ENCODE peak calls at places on chromosome 10, in four cellular contexts. One of them, this sample, is unnamed.

GRCh38 chr10:6234371-6234770 is 31.6 kb downstream of the PFKFB3 start:
- DNase-seq in NCI-H460: no peak
- DNase-seq in aorta: no peak
- DNase-seq in activated T-cell treated with anti-CD3 and anti-CD28 coated beads for 1 hour: no peak
- DNase-seq in this sample: no peak

GRCh38 chr10:91804126-91804510 is 5.9 kb downstream of the TNKS2 start:
- DNase-seq in NCI-H460: no peak
- DNase-seq in aorta: no peak
- DNase-seq in activated T-cell treated with anti-CD3 and anti-CD28 coated beads for 1 hour: no peak
- DNase-seq in this sample: no peak

GRCh38 chr10:125538947-125539649 is 143.9 kb downstream of the TEX36 start:
- DNase-seq in NCI-H460: no peak
- DNase-seq in aorta: no peak
- DNase-seq in activated T-cell treated with anti-CD3 and anti-CD28 coated beads for 1 hour: no peak
- DNase-seq in this sample: peak; percentile 21

GRCh38 chr10:97025613-97026242 is 160.0 kb downstream of the SLIT1 start:
- DNase-seq in NCI-H460: peak; percentile 40
- DNase-seq in aorta: peak; percentile 55
- DNase-seq in activated T-cell treated with anti-CD3 and anti-CD28 coated beads for 1 hour: peak; percentile 27
- DNase-seq in this sample: peak; percentile 28

GRCh38 chr10:61529208-61529607 is 76.0 kb upstream of the TMEM26 start:
- DNase-seq in NCI-H460: no peak
- DNase-seq in aorta: no peak
- DNase-seq in activated T-cell treated with anti-CD3 and anti-CD28 coated beads for 1 hour: no peak
- DNase-seq in this sample: no peak

GRCh38 chr10:124605001-124605370 is 139.2 kb downstream of the FAM53B start:
- DNase-seq in NCI-H460: no peak
- DNase-seq in aorta: no peak
- DNase-seq in activated T-cell treated with anti-CD3 and anti-CD28 coated beads for 1 hour: no peak
- DNase-seq in this sample: no peak

GRCh38 chr10:17256026-17256425 is 28.0 kb downstream of the VIM start:
- DNase-seq in NCI-H460: no peak
- DNase-seq in aorta: no peak
- DNase-seq in activated T-cell treated with anti-CD3 and anti-CD28 coated beads for 1 hour: no peak
- DNase-seq in this sample: no peak

GRCh38 chr10:122413325-122413724 is 38.8 kb downstream of the PLEKHA1 start:
- DNase-seq in NCI-H460: no peak
- DNase-seq in aorta: no peak
- DNase-seq in activated T-cell treated with anti-CD3 and anti-CD28 coated beads for 1 hour: no peak
- DNase-seq in this sample: no peak

GRCh38 chr10:132692311-132692710 is 93.6 kb downstream of the NKX6-2 start:
- DNase-seq in NCI-H460: no peak
- DNase-seq in aorta: no peak
- DNase-seq in activated T-cell treated with anti-CD3 and anti-CD28 coated beads for 1 hour: no peak
- DNase-seq in this sample: no peak

GRCh38 chr10:116588995-116589394 is 1.8 kb upstream of the PNLIPRP1 start:
- DNase-seq in NCI-H460: no peak
- DNase-seq in aorta: no peak
- DNase-seq in activated T-cell treated with anti-CD3 and anti-CD28 coated beads for 1 hour: no peak
- DNase-seq in this sample: no peak

GRCh38 chr10:131444862-131445461 is 133.4 kb upstream of the TCERG1L start:
- DNase-seq in NCI-H460: no peak
- DNase-seq in aorta: no peak
- DNase-seq in activated T-cell treated with anti-CD3 and anti-CD28 coated beads for 1 hour: no peak
- DNase-seq in this sample: no peak

GRCh38 chr10:3093996-3094395 is 26.6 kb downstream of the PFKP start:
- DNase-seq in NCI-H460: no peak
- DNase-seq in aorta: no peak
- DNase-seq in activated T-cell treated with anti-CD3 and anti-CD28 coated beads for 1 hour: no peak
- DNase-seq in this sample: no peak

GRCh38 chr10:130761032-130761575 is 550.4 kb downstream of the TCERG1L start:
- DNase-seq in NCI-H460: no peak
- DNase-seq in aorta: no peak
- DNase-seq in activated T-cell treated with anti-CD3 and anti-CD28 coated beads for 1 hour: no peak
- DNase-seq in this sample: no peak

GRCh38 chr10:93075369-93076221 is 1.9 kb downstream of the CYP26A1 start:
- DNase-seq in NCI-H460: no peak
- DNase-seq in aorta: no peak
- DNase-seq in activated T-cell treated with anti-CD3 and anti-CD28 coated beads for 1 hour: no peak
- DNase-seq in this sample: no peak

GRCh38 chr10:96188911-96189310 is 58.8 kb downstream of the ZNF518A start:
- DNase-seq in NCI-H460: no peak
- DNase-seq in aorta: no peak
- DNase-seq in activated T-cell treated with anti-CD3 and anti-CD28 coated beads for 1 hour: no peak
- DNase-seq in this sample: no peak

GRCh38 chr10:113000876-113001598 is 51.0 kb downstream of the TCF7L2 start:
- DNase-seq in NCI-H460: no peak
- DNase-seq in aorta: no peak
- DNase-seq in activated T-cell treated with anti-CD3 and anti-CD28 coated beads for 1 hour: no peak
- DNase-seq in this sample: no peak

GRCh38 chr10:91901784-91902677 is 7.3 kb downstream of the FGFBP3 start:
- DNase-seq in NCI-H460: peak; percentile 81
- DNase-seq in aorta: no peak
- DNase-seq in activated T-cell treated with anti-CD3 and anti-CD28 coated beads for 1 hour: peak; percentile 14
- DNase-seq in this sample: peak; percentile 79

GRCh38 chr10:89476676-89477075 is 58.7 kb downstream of the SLC16A12 start:
- DNase-seq in NCI-H460: no peak
- DNase-seq in aorta: no peak
- DNase-seq in activated T-cell treated with anti-CD3 and anti-CD28 coated beads for 1 hour: no peak
- DNase-seq in this sample: no peak

GRCh38 chr10:70368774-70369482 is 13.5 kb downstream of the LRRC20 start:
- DNase-seq in NCI-H460: no peak
- DNase-seq in aorta: no peak
- DNase-seq in activated T-cell treated with anti-CD3 and anti-CD28 coated beads for 1 hour: no peak
- DNase-seq in this sample: no peak

GRCh38 chr10:93598157-93598556 is 2.9 kb downstream of the RBP4 start:
- DNase-seq in NCI-H460: no peak
- DNase-seq in aorta: no peak
- DNase-seq in activated T-cell treated with anti-CD3 and anti-CD28 coated beads for 1 hour: no peak
- DNase-seq in this sample: no peak

GRCh38 chr10:102230861-102231356 is 4.8 kb downstream of the ELOVL3 start:
- DNase-seq in NCI-H460: no peak
- DNase-seq in aorta: peak; percentile 50
- DNase-seq in activated T-cell treated with anti-CD3 and anti-CD28 coated beads for 1 hour: peak; percentile 35
- DNase-seq in this sample: no peak

GRCh38 chr10:70902659-70903261 is 14.4 kb upstream of the PCBD1 start:
- DNase-seq in NCI-H460: no peak
- DNase-seq in aorta: no peak
- DNase-seq in activated T-cell treated with anti-CD3 and anti-CD28 coated beads for 1 hour: no peak
- DNase-seq in this sample: no peak

GRCh38 chr10:106175760-106176377 is 988.6 kb downstream of the SORCS1 start:
- DNase-seq in NCI-H460: peak; percentile 36
- DNase-seq in aorta: no peak
- DNase-seq in activated T-cell treated with anti-CD3 and anti-CD28 coated beads for 1 hour: no peak
- DNase-seq in this sample: peak; percentile 3

GRCh38 chr10:11270135-11270857 is 252.6 kb downstream of the CELF2 start:
- DNase-seq in NCI-H460: peak; percentile 50
- DNase-seq in aorta: peak; percentile 79
- DNase-seq in activated T-cell treated with anti-CD3 and anti-CD28 coated beads for 1 hour: peak; percentile 62
- DNase-seq in this sample: no peak

GRCh38 chr10:122307669-122308486 is 36.8 kb downstream of the BTBD16 start:
- DNase-seq in NCI-H460: peak; percentile 84
- DNase-seq in aorta: peak; percentile 92
- DNase-seq in activated T-cell treated with anti-CD3 and anti-CD28 coated beads for 1 hour: no peak
- DNase-seq in this sample: peak; percentile 95

GRCh38 chr10:101716891-101717659 is 22.1 kb upstream of the FBXW4 start:
- DNase-seq in NCI-H460: no peak
- DNase-seq in aorta: no peak
- DNase-seq in activated T-cell treated with anti-CD3 and anti-CD28 coated beads for 1 hour: no peak
- DNase-seq in this sample: no peak

GRCh38 chr10:95517536-95518454 is 43.4 kb downstream of the SORBS1 start:
- DNase-seq in NCI-H460: no peak
- DNase-seq in aorta: peak; percentile 67
- DNase-seq in activated T-cell treated with anti-CD3 and anti-CD28 coated beads for 1 hour: no peak
- DNase-seq in this sample: no peak

GRCh38 chr10:104334965-104335650 is 3.2 kb downstream of the ITPRIP start:
- DNase-seq in NCI-H460: no peak
- DNase-seq in aorta: no peak
- DNase-seq in activated T-cell treated with anti-CD3 and anti-CD28 coated beads for 1 hour: no peak
- DNase-seq in this sample: no peak

GRCh38 chr10:6409982-6410694 is 169.9 kb downstream of the PRKCQ start:
- DNase-seq in NCI-H460: no peak
- DNase-seq in aorta: no peak
- DNase-seq in activated T-cell treated with anti-CD3 and anti-CD28 coated beads for 1 hour: peak; percentile 16
- DNase-seq in this sample: no peak

GRCh38 chr10:12707461-12708185 is 293.9 kb downstream of the CCDC3 start:
- DNase-seq in NCI-H460: no peak
- DNase-seq in aorta: no peak
- DNase-seq in activated T-cell treated with anti-CD3 and anti-CD28 coated beads for 1 hour: no peak
- DNase-seq in this sample: peak; percentile 83

GRCh38 chr10:77320852-77321496 is 316.6 kb downstream of the KCNMA1 start:
- DNase-seq in NCI-H460: no peak
- DNase-seq in aorta: no peak
- DNase-seq in activated T-cell treated with anti-CD3 and anti-CD28 coated beads for 1 hour: no peak
- DNase-seq in this sample: no peak

GRCh38 chr10:118968071-118968470 is 61.4 kb upstream of the NANOS1 start:
- DNase-seq in NCI-H460: no peak
- DNase-seq in aorta: no peak
- DNase-seq in activated T-cell treated with anti-CD3 and anti-CD28 coated beads for 1 hour: no peak
- DNase-seq in this sample: no peak

GRCh38 chr10:14648042-14648765 is 126.5 kb downstream of the FAM107B start:
- DNase-seq in NCI-H460: no peak
- DNase-seq in aorta: peak; percentile 83
- DNase-seq in activated T-cell treated with anti-CD3 and anti-CD28 coated beads for 1 hour: peak; percentile 53
- DNase-seq in this sample: no peak

This sample was measured in LoVo.